ENCODE peak calls at places on chromosomes 1 and 21, in seven cellular contexts. M, S, H, I, C, L and P are unnamed samples.

GRCh38 chr21:46060596-46061061 is 37.3 kb upstream of the COL6A2 start:
- DNase-seq in M (no peak), S (peak), H (no peak), I (peak), C (peak), L (peak), P (peak)

GRCh38 chr1:154741327-154741726 is 128.8 kb downstream of the KCNN3 start:
- DNase-seq in M (no peak), S (no peak), H (no peak), I (peak), C (no peak), L (no peak), P (no peak)

GRCh38 chr1:11180342-11180744 is 8.8 kb upstream of the ANGPTL7 start:
- DNase-seq in M (no peak), S (no peak), H (no peak), I (peak), C (no peak), L (peak), P (peak)

GRCh38 chr1:73674945-73675561 is 522.9 kb downstream of the LRRIQ3 start:
- DNase-seq in M (peak), S (no peak), H (peak), I (no peak), C (no peak), L (peak), P (peak)

GRCh38 chr1:10507111-10507879 is 32.5 kb downstream of the PEX14 start:
- DNase-seq in M (peak), S (peak), H (peak), I (peak), C (peak), L (peak), P (peak)

GRCh38 chr1:204709021-204709420 is 23.5 kb upstream of the LRRN2 start:
- DNase-seq in M (peak), S (no peak), H (no peak), I (no peak), C (peak), L (no peak), P (no peak)

GRCh38 chr1:69673301-69673700 is 105.6 kb downstream of the LRRC7 start:
- DNase-seq in M (no peak), S (no peak), H (no peak), I (no peak), C (no peak), L (no peak), P (no peak)

GRCh38 chr1:235712812-235713211 is 63.2 kb upstream of the GNG4 start:
- DNase-seq in M (no peak), S (no peak), H (no peak), I (peak), C (no peak), L (no peak), P (peak)

GRCh38 chr1:118018064-118018463 is 88.5 kb downstream of the WDR3 start:
- DNase-seq in M (no peak), S (no peak), H (no peak), I (no peak), C (no peak), L (no peak), P (no peak)

GRCh38 chr1:156885314-156885713 is 8.2 kb upstream of the PEAR1 start:
- DNase-seq in M (no peak), S (no peak), H (no peak), I (no peak), C (no peak), L (no peak), P (peak)

GRCh38 chr1:94697839-94698238 is 122.3 kb upstream of the SLC44A3 start:
- DNase-seq in M (no peak), S (no peak), H (no peak), I (no peak), C (peak), L (no peak), P (no peak)

GRCh38 chr1:43648448-43648847 is 1.5 kb upstream of the KDM4A start:
- DNase-seq in M (no peak), S (no peak), H (no peak), I (no peak), C (no peak), L (peak), P (peak)

GRCh38 chr1:40312238-40313205 is 4.6 kb downstream of the COL9A2 start:
- DNase-seq in M (no peak), S (no peak), H (peak), I (no peak), C (no peak), L (no peak), P (no peak)

GRCh38 chr1:67463298-67463960 is 33.2 kb upstream of the SERBP1 start:
- DNase-seq in M (peak), S (no peak), H (peak), I (peak), C (peak), L (no peak), P (peak)

GRCh38 chr1:23475134-23475628 is 8.8 kb downstream of the ASAP3 start:
- DNase-seq in M (no peak), S (no peak), H (no peak), I (peak), C (no peak), L (peak), P (peak)

GRCh38 chr1:17839641-17840196 is 84.6 kb downstream of the ACTL8 start:
- DNase-seq in M (no peak), S (peak), H (no peak), I (no peak), C (no peak), L (no peak), P (no peak)

GRCh38 chr1:98761238-98761637 is 99.7 kb downstream of the SNX7 start:
- DNase-seq in M (peak), S (no peak), H (peak), I (no peak), C (peak), L (peak), P (no peak)

GRCh38 chr1:87853576-87854351 is 525.1 kb downstream of the LMO4 start:
- DNase-seq in M (no peak), S (peak), H (no peak), I (peak), C (no peak), L (no peak), P (no peak)

GRCh38 chr1:1921459-1921862 is 2.4 kb upstream of the TMEM52 start:
- DNase-seq in M (no peak), S (peak), H (no peak), I (no peak), C (no peak), L (no peak), P (no peak)
- H3K9ac ChIP-seq in M (no peak), S (no peak), H (no peak), I (no peak), C (no peak), L (no peak), P (no peak)

DNA sequence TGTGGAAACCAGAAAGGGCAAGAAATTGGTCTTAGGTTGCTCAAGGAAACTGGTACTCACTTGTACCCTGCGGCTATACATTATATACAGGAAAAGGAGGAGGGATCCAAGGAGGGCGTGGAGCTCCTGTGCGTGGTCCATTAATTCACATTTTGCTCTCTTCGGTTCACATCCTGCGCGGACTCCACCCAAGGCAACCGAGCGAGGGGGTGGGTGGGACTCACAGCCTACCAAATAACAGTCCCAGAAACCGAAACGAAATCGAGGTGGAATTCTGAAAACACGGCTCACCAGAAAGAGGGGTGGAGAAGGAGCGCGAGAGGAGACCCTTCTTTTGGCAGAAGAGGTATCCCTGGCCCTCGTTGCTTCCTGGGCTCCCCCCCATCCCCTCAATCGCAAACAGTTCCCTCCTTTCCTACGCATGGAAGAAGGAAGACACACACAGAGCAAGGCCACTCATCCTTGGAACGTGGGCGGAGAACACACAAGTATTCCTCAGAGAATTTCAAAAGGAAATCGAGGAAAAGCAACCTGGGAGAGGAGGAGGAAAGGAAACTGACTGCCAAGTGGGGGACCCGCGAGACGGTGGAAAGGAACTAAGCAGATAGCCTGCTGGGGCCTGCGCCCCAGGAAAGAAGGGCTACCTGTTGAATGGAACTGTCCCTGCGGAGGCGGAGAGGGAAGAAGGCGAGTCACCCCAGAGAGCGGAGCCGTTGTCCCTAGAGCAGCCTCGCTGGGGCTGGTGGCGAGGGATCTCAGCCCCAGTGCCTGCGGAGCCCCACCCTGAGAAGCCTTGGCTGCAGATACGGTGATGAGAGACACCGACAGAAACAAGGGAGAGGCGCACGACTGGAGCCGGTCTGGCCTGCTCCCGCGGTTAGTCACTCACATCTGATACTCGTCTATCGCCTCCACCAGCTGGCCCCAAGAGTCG is 705 bp downstream of the AIDA start:
- DNase-seq in M (peak), S (peak), H (peak), I (peak), C (peak), L (peak), P (peak)
- H3K9ac ChIP-seq in M (peak), S (peak), H (peak), I (peak), C (peak), L (peak), P (peak)

DNA sequence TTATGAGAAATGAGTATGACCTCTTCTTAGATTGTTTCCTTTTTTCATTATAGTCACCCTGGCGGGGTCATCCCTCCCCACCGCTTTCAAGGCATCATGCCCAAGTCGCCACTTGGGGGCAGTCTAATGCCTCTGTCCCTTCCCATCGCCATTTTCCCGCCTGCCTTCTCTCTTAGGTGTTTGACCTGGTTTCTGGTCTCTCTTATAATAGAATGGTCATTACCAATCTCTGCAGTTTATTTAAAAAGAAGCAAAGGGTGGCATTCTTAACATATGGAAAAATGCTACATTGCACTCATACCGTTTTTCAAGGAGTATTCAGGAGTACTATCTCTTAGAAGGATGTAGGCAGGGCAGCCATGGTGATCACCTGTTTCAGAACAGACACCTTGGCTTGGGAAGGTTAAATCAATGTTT is 25.2 kb upstream of the OVAAL start:
- DNase-seq in M (peak), S (no peak), H (peak), I (peak), C (peak), L (peak), P (peak)
- H3K9ac ChIP-seq in M (no peak), S (no peak), H (no peak), I (no peak), C (no peak), L (no peak), P (no peak)

GRCh38 chr1:109881906-109882287 is 28.8 kb upstream of the CSF1 start:
- DNase-seq in M (no peak), S (no peak), H (no peak), I (no peak), C (no peak), L (no peak), P (no peak)

GRCh38 chr1:109882288-109883245 is 28.1 kb upstream of the CSF1 start:
- DNase-seq in M (no peak), S (no peak), H (no peak), I (no peak), C (no peak), L (no peak), P (no peak)

GRCh38 chr1:109879881-109880525 is 30.6 kb upstream of the CSF1 start:
- DNase-seq in M (no peak), S (no peak), H (no peak), I (no peak), C (no peak), L (no peak), P (no peak)

GRCh38 chr1:109883248-109883955 is 27.2 kb upstream of the CSF1 start:
- DNase-seq in M (no peak), S (no peak), H (no peak), I (no peak), C (peak), L (no peak), P (peak)

GRCh38 chr1:109880961-109881894 is 29.4 kb upstream of the CSF1 start:
- DNase-seq in M (no peak), S (no peak), H (no peak), I (no peak), C (no peak), L (no peak), P (no peak)
- H3K9ac ChIP-seq in M (no peak), S (no peak), H (no peak), I (no peak), C (no peak), L (no peak), P (no peak)

GRCh38 chr1:115839706-115840095 is 1.2 kb downstream of the NHLH2 start:
- DNase-seq in M (no peak), S (no peak), H (no peak), I (no peak), C (no peak), L (no peak), P (peak)
- H3K9ac ChIP-seq in M (peak), S (no peak), H (no peak), I (no peak), C (peak), L (peak), P (no peak)

GRCh38 chr1:202113690-202114300 is 8.9 kb upstream of the GPR37L1 start:
- DNase-seq in M (no peak), S (no peak), H (no peak), I (no peak), C (no peak), L (peak), P (no peak)
- H3K9ac ChIP-seq in M (no peak), S (no peak), H (no peak), I (no peak), C (no peak), L (no peak), P (no peak)

GRCh38 chr21:42160950-42161225 is 58.1 kb upstream of the ABCG1 start:
- DNase-seq in M (no peak), S (no peak), H (no peak), I (no peak), C (no peak), L (no peak), P (no peak)

GRCh38 chr21:42161957-42162681 is 56.8 kb upstream of the ABCG1 start:
- DNase-seq in M (peak), S (peak), H (peak), I (no peak), C (peak), L (no peak), P (no peak)

GRCh38 chr21:42162831-42163510 is 56.0 kb upstream of the ABCG1 start:
- DNase-seq in M (peak), S (no peak), H (no peak), I (no peak), C (peak), L (peak), P (no peak)

GRCh38 chr21:42160111-42160949 is 58.6 kb upstream of the ABCG1 start:
- DNase-seq in M (no peak), S (peak), H (no peak), I (no peak), C (peak), L (no peak), P (no peak)

GRCh38 chr21:42161401-42161956 is 57.5 kb upstream of the ABCG1 start:
- DNase-seq in M (no peak), S (peak), H (no peak), I (no peak), C (no peak), L (no peak), P (no peak)
- H3K9ac ChIP-seq in M (no peak), S (no peak), H (no peak), I (no peak), C (no peak), L (no peak), P (no peak)

DNA sequence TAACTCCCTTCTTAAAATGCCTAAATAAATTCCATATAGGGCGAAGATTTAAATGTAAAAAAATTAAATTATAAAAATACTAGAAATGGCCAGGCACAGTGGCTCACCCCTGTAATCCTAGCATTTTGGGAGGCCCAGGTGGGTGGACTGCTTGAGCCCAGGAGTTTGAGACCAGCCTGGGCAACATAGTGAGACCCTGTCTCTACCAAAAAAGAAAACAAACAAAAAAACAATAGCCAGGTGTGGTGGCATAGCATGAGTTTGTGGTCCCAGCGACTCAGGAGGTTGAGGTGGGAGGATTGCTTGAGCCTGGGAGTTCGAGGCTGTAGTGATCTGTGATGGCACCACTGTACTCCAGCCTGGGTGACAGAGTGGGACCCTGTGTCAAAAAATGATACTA is 17.8 kb downstream of the SORT1 start:
- DNase-seq in M (no peak), S (no peak), H (no peak), I (no peak), C (no peak), L (no peak), P (no peak)
- H3K9ac ChIP-seq in M (no peak), S (no peak), H (no peak), I (no peak), C (no peak), L (no peak), P (peak)